ENCODE peak calls at places on chromosomes 12 and 14, in seven cellular contexts. One of them, this sample, is unnamed. For H3K9me3, the result is how much of the 10 kb centered on the place peaks cover.

GRCh38 chr14:49497725-49498348 is 88.3 kb downstream of the RPS29 start:
- DNase-seq in PC-9: no peak
- DNase-seq in stomach: no peak
- DNase-seq in BE2C: peak
- DNase-seq in mucosa of descending colon: no peak
- DNase-seq in cardiac muscle cell: peak
- DNase-seq in naive thymus-derived CD4-positive, alpha-beta T cell: peak
- DNase-seq in this sample: no peak

GRCh38 chr14:77053046-77053841 is 24.7 kb upstream of the IRF2BPL start:
- DNase-seq in naive thymus-derived CD4-positive, alpha-beta T cell: peak
- DNase-seq in PC-9: no peak
- DNase-seq in cardiac muscle cell: peak
- DNase-seq in stomach: peak
- DNase-seq in mucosa of descending colon: peak
- DNase-seq in BE2C: peak
- DNase-seq in this sample: peak

GRCh38 chr14:21440857-21441256 is 15.1 kb downstream of the CHD8 start:
- DNase-seq in stomach: no peak
- DNase-seq in mucosa of descending colon: no peak
- DNase-seq in naive thymus-derived CD4-positive, alpha-beta T cell: no peak
- DNase-seq in cardiac muscle cell: no peak
- DNase-seq in PC-9: no peak
- DNase-seq in BE2C: no peak
- DNase-seq in this sample: no peak

GRCh38 chr12:113929312-113929989 is 36.7 kb downstream of the RBM19 start:
- DNase-seq in stomach: no peak
- DNase-seq in mucosa of descending colon: no peak
- DNase-seq in PC-9: no peak
- DNase-seq in cardiac muscle cell: no peak
- DNase-seq in BE2C: no peak
- DNase-seq in naive thymus-derived CD4-positive, alpha-beta T cell: no peak
- DNase-seq in this sample: no peak

GRCh38 chr12:124498870-124499753 is 68.3 kb downstream of the NCOR2 start:
- DNase-seq in PC-9: no peak
- DNase-seq in mucosa of descending colon: no peak
- DNase-seq in BE2C: no peak
- DNase-seq in stomach: no peak
- DNase-seq in cardiac muscle cell: no peak
- DNase-seq in naive thymus-derived CD4-positive, alpha-beta T cell: no peak
- DNase-seq in this sample: no peak

GRCh38 chr14:61076531-61076930 is 95.5 kb downstream of the SLC38A6 start:
- DNase-seq in stomach: no peak
- DNase-seq in naive thymus-derived CD4-positive, alpha-beta T cell: no peak
- DNase-seq in BE2C: no peak
- DNase-seq in PC-9: no peak
- DNase-seq in mucosa of descending colon: no peak
- DNase-seq in cardiac muscle cell: no peak
- DNase-seq in this sample: no peak

GRCh38 chr12:116856729-116857128 is 24.5 kb downstream of the HRK start:
- DNase-seq in stomach: no peak
- DNase-seq in BE2C: no peak
- DNase-seq in naive thymus-derived CD4-positive, alpha-beta T cell: no peak
- DNase-seq in cardiac muscle cell: no peak
- DNase-seq in PC-9: no peak
- DNase-seq in mucosa of descending colon: peak
- DNase-seq in this sample: no peak

GRCh38 chr14:72024043-72024407 is 91.8 kb downstream of the RGS6 start:
- DNase-seq in BE2C: peak
- DNase-seq in stomach: peak
- DNase-seq in mucosa of descending colon: no peak
- DNase-seq in PC-9: no peak
- DNase-seq in naive thymus-derived CD4-positive, alpha-beta T cell: peak
- DNase-seq in cardiac muscle cell: peak
- DNase-seq in this sample: peak

GRCh38 chr14:77181603-77182437 is at the start of gene TMEM63C:
- DNase-seq in cardiac muscle cell: peak
- DNase-seq in PC-9: peak
- DNase-seq in mucosa of descending colon: peak
- DNase-seq in BE2C: peak
- DNase-seq in stomach: peak
- DNase-seq in naive thymus-derived CD4-positive, alpha-beta T cell: peak
- DNase-seq in this sample: peak

GRCh38 chr12:94795520-94795919 is 145.2 kb upstream of the TMCC3 start:
- DNase-seq in BE2C: no peak
- DNase-seq in PC-9: peak
- DNase-seq in cardiac muscle cell: no peak
- DNase-seq in mucosa of descending colon: no peak
- DNase-seq in naive thymus-derived CD4-positive, alpha-beta T cell: no peak
- DNase-seq in stomach: no peak
- DNase-seq in this sample: no peak

GRCh38 chr14:22096511-22096890 is 422.9 kb upstream of the OR4E1 start:
- DNase-seq in cardiac muscle cell: no peak
- DNase-seq in stomach: no peak
- DNase-seq in BE2C: no peak
- DNase-seq in naive thymus-derived CD4-positive, alpha-beta T cell: peak
- DNase-seq in mucosa of descending colon: no peak
- DNase-seq in PC-9: no peak
- DNase-seq in this sample: no peak

GRCh38 chr12:96719671-96720362 is 187.2 kb upstream of the NEDD1 start:
- DNase-seq in naive thymus-derived CD4-positive, alpha-beta T cell: peak
- DNase-seq in stomach: no peak
- DNase-seq in PC-9: no peak
- DNase-seq in mucosa of descending colon: no peak
- DNase-seq in cardiac muscle cell: no peak
- DNase-seq in BE2C: no peak
- DNase-seq in this sample: no peak

GRCh38 chr14:71169028-71169427 is 261.8 kb downstream of the PCNX1 start:
- DNase-seq in naive thymus-derived CD4-positive, alpha-beta T cell: no peak
- DNase-seq in BE2C: no peak
- DNase-seq in stomach: no peak
- DNase-seq in cardiac muscle cell: no peak
- DNase-seq in mucosa of descending colon: no peak
- DNase-seq in PC-9: no peak
- DNase-seq in this sample: no peak

GRCh38 chr14:102096569-102097188 is 9.8 kb upstream of the HSP90AA1 start:
- DNase-seq in mucosa of descending colon: peak
- DNase-seq in BE2C: peak
- DNase-seq in PC-9: peak
- DNase-seq in cardiac muscle cell: peak
- DNase-seq in stomach: peak
- DNase-seq in naive thymus-derived CD4-positive, alpha-beta T cell: peak
- DNase-seq in this sample: peak

GRCh38 chr14:39175445-39176262 is 600 bp downstream of the PNN start:
- DNase-seq in naive thymus-derived CD4-positive, alpha-beta T cell: no peak
- DNase-seq in cardiac muscle cell: peak
- DNase-seq in PC-9: no peak
- DNase-seq in mucosa of descending colon: no peak
- DNase-seq in BE2C: peak
- DNase-seq in stomach: no peak
- DNase-seq in this sample: no peak

DNA sequence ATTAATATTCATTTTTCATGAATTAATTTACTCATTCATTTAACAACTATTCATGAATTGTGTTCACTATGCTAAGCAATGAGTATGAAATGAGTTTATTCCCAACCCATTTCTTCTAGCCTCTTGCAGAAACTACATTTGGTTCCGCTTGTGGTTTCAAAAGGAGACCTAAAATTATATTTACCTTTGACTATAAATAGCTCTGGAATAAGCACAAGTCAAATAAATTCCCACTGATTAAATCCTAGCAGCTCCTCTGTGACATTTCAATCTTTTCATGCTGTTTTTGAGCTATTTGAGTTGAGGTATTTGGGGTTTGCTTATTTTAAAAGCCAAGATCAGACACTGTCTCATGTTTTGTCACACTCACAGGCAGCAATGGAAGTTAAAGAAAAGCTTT is 46.9 kb downstream of the DUSP6 start:
- DNase-seq in BE2C: no peak
- DNase-seq in cardiac muscle cell: no peak
- DNase-seq in stomach: no peak
- DNase-seq in PC-9: no peak
- DNase-seq in mucosa of descending colon: no peak
- DNase-seq in naive thymus-derived CD4-positive, alpha-beta T cell: no peak
- DNase-seq in this sample: no peak
- H3K9me3 ChIP-seq in BE2C: under half
- H3K9me3 ChIP-seq in cardiac muscle cell: under half
- H3K9me3 ChIP-seq in stomach: under half
- H3K9me3 ChIP-seq in PC-9: under half
- H3K9me3 ChIP-seq in mucosa of descending colon: under half
- H3K9me3 ChIP-seq in naive thymus-derived CD4-positive, alpha-beta T cell: under half
- H3K9me3 ChIP-seq in this sample: under half

DNA sequence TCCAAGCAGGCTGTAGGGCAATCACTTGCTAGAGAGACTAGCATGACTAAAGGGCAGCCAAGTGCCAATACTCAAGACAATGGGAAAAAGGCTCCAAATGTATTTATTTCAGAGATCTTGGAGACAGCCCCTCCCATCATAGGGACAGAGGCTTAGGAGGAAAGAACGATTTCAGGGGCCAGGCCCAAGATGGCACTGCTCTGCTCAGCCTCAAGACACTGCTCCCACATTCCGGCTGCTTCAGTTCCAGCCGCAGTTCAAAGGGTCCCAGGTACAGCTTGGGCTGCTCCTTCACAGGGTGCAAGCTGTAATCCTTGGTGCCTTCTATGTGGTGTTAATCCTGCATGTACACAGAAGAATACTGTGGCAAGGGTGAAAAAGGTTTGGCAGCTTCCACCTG is 19.4 kb upstream of the OR4K5 start:
- DNase-seq in PC-9: no peak
- DNase-seq in mucosa of descending colon: no peak
- DNase-seq in cardiac muscle cell: no peak
- DNase-seq in BE2C: no peak
- DNase-seq in stomach: no peak
- DNase-seq in naive thymus-derived CD4-positive, alpha-beta T cell: no peak
- DNase-seq in this sample: no peak
- H3K9me3 ChIP-seq in PC-9: under half
- H3K9me3 ChIP-seq in mucosa of descending colon: half or more
- H3K9me3 ChIP-seq in cardiac muscle cell: under half
- H3K9me3 ChIP-seq in BE2C: under half
- H3K9me3 ChIP-seq in stomach: under half
- H3K9me3 ChIP-seq in naive thymus-derived CD4-positive, alpha-beta T cell: under half
- H3K9me3 ChIP-seq in this sample: under half

GRCh38 chr12:34304001-34304400 is 281.7 kb downstream of the ALG10 start:
- DNase-seq in naive thymus-derived CD4-positive, alpha-beta T cell: no peak
- DNase-seq in PC-9: no peak
- DNase-seq in stomach: no peak
- DNase-seq in cardiac muscle cell: no peak
- DNase-seq in mucosa of descending colon: no peak
- DNase-seq in BE2C: no peak
- DNase-seq in this sample: no peak
- H3K9me3 ChIP-seq in naive thymus-derived CD4-positive, alpha-beta T cell: under half
- H3K9me3 ChIP-seq in PC-9: under half
- H3K9me3 ChIP-seq in stomach: half or more
- H3K9me3 ChIP-seq in cardiac muscle cell: under half
- H3K9me3 ChIP-seq in mucosa of descending colon: half or more
- H3K9me3 ChIP-seq in BE2C: under half
- H3K9me3 ChIP-seq in this sample: under half

DNA sequence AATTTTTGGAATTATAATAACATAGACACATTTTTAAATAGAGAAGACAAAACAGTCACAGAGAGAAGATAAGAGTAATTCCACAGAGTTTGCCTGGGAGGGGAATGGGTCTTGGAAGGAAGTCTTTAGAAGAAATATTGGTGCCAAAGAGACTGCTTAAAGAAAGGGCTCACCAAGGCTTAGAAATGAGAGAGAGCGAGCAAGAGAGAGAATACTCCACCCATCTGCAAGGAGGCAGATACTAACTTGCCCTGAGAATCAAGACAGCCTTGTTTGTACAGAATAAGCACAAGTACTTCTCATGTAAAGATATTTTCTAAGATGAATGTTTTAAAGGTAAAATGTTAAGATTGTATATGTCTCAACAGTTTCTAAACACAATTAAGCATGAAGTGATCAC is 165.5 kb downstream of the SLC38A4 start:
- DNase-seq in cardiac muscle cell: no peak
- DNase-seq in PC-9: no peak
- DNase-seq in naive thymus-derived CD4-positive, alpha-beta T cell: no peak
- DNase-seq in stomach: no peak
- DNase-seq in BE2C: no peak
- DNase-seq in mucosa of descending colon: no peak
- DNase-seq in this sample: no peak
- H3K9me3 ChIP-seq in cardiac muscle cell: under half
- H3K9me3 ChIP-seq in PC-9: under half
- H3K9me3 ChIP-seq in naive thymus-derived CD4-positive, alpha-beta T cell: under half
- H3K9me3 ChIP-seq in stomach: under half
- H3K9me3 ChIP-seq in BE2C: under half
- H3K9me3 ChIP-seq in mucosa of descending colon: under half
- H3K9me3 ChIP-seq in this sample: under half

DNA sequence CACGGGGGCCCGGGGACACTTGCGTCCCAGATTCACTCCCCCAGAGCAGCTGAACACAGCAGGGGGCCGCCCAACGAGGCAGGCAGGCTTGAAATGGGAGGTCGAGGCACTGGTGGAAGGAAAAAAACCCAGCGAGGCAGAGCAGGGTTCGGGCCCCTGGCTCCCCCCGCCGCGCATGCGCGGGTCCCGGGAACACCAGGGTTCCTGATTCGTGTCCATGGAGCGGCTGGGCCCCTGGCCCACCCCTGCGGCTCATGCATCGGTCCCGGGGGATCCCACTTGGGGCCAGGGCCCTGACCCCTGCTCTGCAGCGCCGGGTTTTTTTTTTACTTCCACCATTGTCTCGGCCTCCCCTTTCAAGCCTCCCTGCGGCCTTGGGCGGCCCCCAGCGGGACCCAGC is 321.5 kb downstream of the ALG10 start:
- DNase-seq in PC-9: no peak
- DNase-seq in naive thymus-derived CD4-positive, alpha-beta T cell: no peak
- DNase-seq in BE2C: no peak
- DNase-seq in cardiac muscle cell: no peak
- DNase-seq in stomach: no peak
- DNase-seq in mucosa of descending colon: no peak
- DNase-seq in this sample: no peak
- H3K9me3 ChIP-seq in PC-9: under half
- H3K9me3 ChIP-seq in naive thymus-derived CD4-positive, alpha-beta T cell: under half
- H3K9me3 ChIP-seq in BE2C: under half
- H3K9me3 ChIP-seq in cardiac muscle cell: under half
- H3K9me3 ChIP-seq in stomach: half or more
- H3K9me3 ChIP-seq in mucosa of descending colon: half or more
- H3K9me3 ChIP-seq in this sample: under half

This sample was measured in T-helper 17 cell.